ENCODE peak calls at places on chromosomes 4 and X, in ten cellular contexts. One of them, this sample, is unnamed.

GRCh38 chrX:16882188-16882587 is 12.0 kb upstream of the RBBP7 start:
- DNase-seq in colonic mucosa: peak
- DNase-seq in cardiac muscle cell: peak
- DNase-seq in astrocyte of the spinal cord: peak
- DNase-seq in coronary artery: no peak
- DNase-seq in Peyer's patch: peak
- DNase-seq in HCT116: no peak
- DNase-seq in MM.1S: peak
- DNase-seq in ovary: peak
- DNase-seq in stomach: peak
- DNase-seq in this sample: peak

GRCh38 chr4:68874507-68874906 is 58.7 kb downstream of the UGT2B10 start:
- DNase-seq in astrocyte of the spinal cord: no peak
- DNase-seq in Peyer's patch: no peak
- DNase-seq in MM.1S: no peak
- DNase-seq in ovary: no peak
- DNase-seq in colonic mucosa: no peak
- DNase-seq in HCT116: no peak
- DNase-seq in cardiac muscle cell: no peak
- DNase-seq in stomach: no peak
- DNase-seq in coronary artery: no peak
- DNase-seq in this sample: no peak

GRCh38 chr4:1976416-1977352 is 32.1 kb downstream of the NELFA start:
- DNase-seq in astrocyte of the spinal cord: no peak
- DNase-seq in HCT116: no peak
- DNase-seq in cardiac muscle cell: no peak
- DNase-seq in Peyer's patch: no peak
- DNase-seq in coronary artery: peak
- DNase-seq in ovary: peak
- DNase-seq in MM.1S: no peak
- DNase-seq in colonic mucosa: no peak
- DNase-seq in stomach: no peak
- DNase-seq in this sample: no peak

GRCh38 chr4:140851032-140851636 is 94.9 kb upstream of the TBC1D9 start:
- DNase-seq in astrocyte of the spinal cord: peak
- DNase-seq in cardiac muscle cell: peak
- DNase-seq in colonic mucosa: peak
- DNase-seq in coronary artery: no peak
- DNase-seq in Peyer's patch: peak
- DNase-seq in MM.1S: peak
- DNase-seq in HCT116: peak
- DNase-seq in stomach: peak
- DNase-seq in ovary: no peak
- DNase-seq in this sample: peak

GRCh38 chrX:18981124-18981807 is 2.6 kb downstream of the PHKA2 start:
- DNase-seq in ovary: no peak
- DNase-seq in coronary artery: no peak
- DNase-seq in astrocyte of the spinal cord: no peak
- DNase-seq in cardiac muscle cell: no peak
- DNase-seq in stomach: no peak
- DNase-seq in HCT116: no peak
- DNase-seq in colonic mucosa: no peak
- DNase-seq in MM.1S: no peak
- DNase-seq in Peyer's patch: no peak
- DNase-seq in this sample: no peak

GRCh38 chr4:100461796-100462195 is 56.0 kb downstream of the EMCN start:
- DNase-seq in astrocyte of the spinal cord: no peak
- DNase-seq in HCT116: no peak
- DNase-seq in Peyer's patch: no peak
- DNase-seq in ovary: no peak
- DNase-seq in stomach: no peak
- DNase-seq in coronary artery: no peak
- DNase-seq in cardiac muscle cell: no peak
- DNase-seq in MM.1S: no peak
- DNase-seq in colonic mucosa: no peak
- DNase-seq in this sample: no peak

GRCh38 chrX:105837227-105837626 is 14.9 kb downstream of the NRK start:
- DNase-seq in MM.1S: no peak
- DNase-seq in coronary artery: peak
- DNase-seq in cardiac muscle cell: peak
- DNase-seq in colonic mucosa: no peak
- DNase-seq in HCT116: no peak
- DNase-seq in stomach: no peak
- DNase-seq in astrocyte of the spinal cord: peak
- DNase-seq in ovary: peak
- DNase-seq in Peyer's patch: no peak
- DNase-seq in this sample: no peak

GRCh38 chr4:165096776-165097175 is 15.9 kb downstream of the TMEM192 start:
- DNase-seq in cardiac muscle cell: peak
- DNase-seq in stomach: no peak
- DNase-seq in colonic mucosa: no peak
- DNase-seq in ovary: no peak
- DNase-seq in MM.1S: peak
- DNase-seq in HCT116: no peak
- DNase-seq in astrocyte of the spinal cord: peak
- DNase-seq in coronary artery: no peak
- DNase-seq in Peyer's patch: no peak
- DNase-seq in this sample: no peak

GRCh38 chr4:183409463-183409862 is 35.0 kb upstream of the CDKN2AIP start:
- DNase-seq in coronary artery: no peak
- DNase-seq in HCT116: no peak
- DNase-seq in cardiac muscle cell: no peak
- DNase-seq in astrocyte of the spinal cord: no peak
- DNase-seq in colonic mucosa: no peak
- DNase-seq in MM.1S: no peak
- DNase-seq in Peyer's patch: no peak
- DNase-seq in ovary: no peak
- DNase-seq in stomach: no peak
- DNase-seq in this sample: no peak

GRCh38 chrX:150035531-150035930 is 97.2 kb upstream of the EOLA2 start:
- DNase-seq in coronary artery: no peak
- DNase-seq in astrocyte of the spinal cord: no peak
- DNase-seq in MM.1S: no peak
- DNase-seq in stomach: no peak
- DNase-seq in cardiac muscle cell: no peak
- DNase-seq in HCT116: no peak
- DNase-seq in colonic mucosa: no peak
- DNase-seq in Peyer's patch: no peak
- DNase-seq in ovary: no peak
- DNase-seq in this sample: no peak

GRCh38 chr4:92254767-92255442 is 48.9 kb upstream of the GRID2 start:
- DNase-seq in Peyer's patch: no peak
- DNase-seq in HCT116: no peak
- DNase-seq in MM.1S: no peak
- DNase-seq in coronary artery: no peak
- DNase-seq in cardiac muscle cell: no peak
- DNase-seq in colonic mucosa: no peak
- DNase-seq in astrocyte of the spinal cord: no peak
- DNase-seq in ovary: no peak
- DNase-seq in stomach: no peak
- DNase-seq in this sample: no peak

GRCh38 chrX:38089173-38089982 is 83.0 kb downstream of the SYTL5 start:
- DNase-seq in HCT116: no peak
- DNase-seq in astrocyte of the spinal cord: no peak
- DNase-seq in cardiac muscle cell: no peak
- DNase-seq in MM.1S: no peak
- DNase-seq in Peyer's patch: no peak
- DNase-seq in coronary artery: no peak
- DNase-seq in stomach: no peak
- DNase-seq in colonic mucosa: no peak
- DNase-seq in ovary: no peak
- DNase-seq in this sample: no peak

GRCh38 chr4:172652369-172652768 is 516.2 kb upstream of the GALNT7 start:
- DNase-seq in cardiac muscle cell: no peak
- DNase-seq in coronary artery: no peak
- DNase-seq in HCT116: no peak
- DNase-seq in colonic mucosa: no peak
- DNase-seq in ovary: no peak
- DNase-seq in Peyer's patch: no peak
- DNase-seq in MM.1S: no peak
- DNase-seq in stomach: no peak
- DNase-seq in astrocyte of the spinal cord: no peak
- DNase-seq in this sample: no peak

GRCh38 chr4:121800638-121800960 is 524 bp upstream of the EXOSC9 start:
- DNase-seq in MM.1S: no peak
- DNase-seq in astrocyte of the spinal cord: no peak
- DNase-seq in Peyer's patch: no peak
- DNase-seq in cardiac muscle cell: no peak
- DNase-seq in HCT116: no peak
- DNase-seq in colonic mucosa: no peak
- DNase-seq in ovary: no peak
- DNase-seq in coronary artery: no peak
- DNase-seq in stomach: no peak
- DNase-seq in this sample: no peak

DNA sequence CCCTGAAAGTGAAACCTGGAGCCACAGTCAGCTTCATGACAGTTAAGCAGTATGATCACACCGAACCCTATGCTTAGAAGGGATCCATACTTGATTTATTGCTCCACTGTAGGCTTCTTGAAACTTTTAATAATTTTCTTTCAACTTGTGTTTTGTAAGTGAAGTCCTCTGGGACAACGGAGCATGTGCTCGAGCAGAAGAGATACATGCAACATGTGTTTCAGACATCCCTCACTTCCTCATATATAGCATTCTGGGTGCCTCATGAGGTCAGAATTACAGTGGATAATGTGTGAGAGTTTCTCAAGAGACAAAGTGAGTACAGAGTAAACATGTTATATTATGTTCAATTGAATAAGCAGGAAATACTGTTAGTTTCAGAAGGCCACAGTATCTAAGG is 893.1 kb downstream of the FAT4 start:
- DNase-seq in HCT116: no peak
- DNase-seq in cardiac muscle cell: no peak
- DNase-seq in MM.1S: no peak
- DNase-seq in colonic mucosa: no peak
- DNase-seq in coronary artery: no peak
- DNase-seq in ovary: no peak
- DNase-seq in astrocyte of the spinal cord: no peak
- DNase-seq in stomach: no peak
- DNase-seq in Peyer's patch: no peak
- DNase-seq in this sample: no peak
- H3K4me3 ChIP-seq in HCT116: no peak
- H3K4me3 ChIP-seq in cardiac muscle cell: no peak
- H3K4me3 ChIP-seq in MM.1S: no peak
- H3K4me3 ChIP-seq in colonic mucosa: no peak
- H3K4me3 ChIP-seq in coronary artery: no peak
- H3K4me3 ChIP-seq in ovary: no peak
- H3K4me3 ChIP-seq in astrocyte of the spinal cord: no peak
- H3K4me3 ChIP-seq in stomach: no peak
- H3K4me3 ChIP-seq in Peyer's patch: no peak
- H3K4me3 ChIP-seq in this sample: no peak

GRCh38 chrX:31392541-31392940 is 320.7 kb upstream of the FTHL17 start:
- DNase-seq in cardiac muscle cell: no peak
- DNase-seq in Peyer's patch: no peak
- DNase-seq in coronary artery: no peak
- DNase-seq in astrocyte of the spinal cord: no peak
- DNase-seq in HCT116: no peak
- DNase-seq in colonic mucosa: no peak
- DNase-seq in ovary: no peak
- DNase-seq in stomach: no peak
- DNase-seq in MM.1S: no peak
- DNase-seq in this sample: no peak
- TF ChIP-seq CTCF in cardiac muscle cell: no peak
- TF ChIP-seq CTCF in Peyer's patch: no peak
- TF ChIP-seq CTCF in coronary artery: no peak
- TF ChIP-seq CTCF in astrocyte of the spinal cord: no peak
- TF ChIP-seq CTCF in HCT116: no peak
- TF ChIP-seq CTCF in colonic mucosa: no peak
- TF ChIP-seq CTCF in ovary: no peak
- TF ChIP-seq CTCF in stomach: no peak
- TF ChIP-seq CTCF in MM.1S: no peak
- TF ChIP-seq CTCF in this sample: no peak

DNA sequence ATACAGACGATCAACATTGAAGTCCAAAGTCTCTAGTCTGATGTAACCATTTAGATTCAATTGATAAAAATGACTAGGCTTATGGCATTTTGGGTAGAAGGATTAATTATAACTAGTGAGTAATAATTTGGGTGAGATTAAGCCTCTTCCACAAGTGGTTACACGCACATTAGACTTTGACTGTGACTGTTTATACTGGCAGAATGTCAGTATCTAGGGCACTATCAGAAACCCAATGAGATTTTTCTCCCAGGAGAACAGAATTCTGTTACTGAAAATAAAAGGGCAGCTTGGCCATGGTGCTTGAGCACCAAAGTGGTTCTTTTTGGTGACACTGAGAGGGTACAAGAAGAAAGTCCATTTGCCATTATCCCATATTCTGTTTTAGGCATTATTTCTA is 3.3 kb downstream of the PLS3 start:
- DNase-seq in Peyer's patch: no peak
- DNase-seq in MM.1S: no peak
- DNase-seq in coronary artery: no peak
- DNase-seq in HCT116: no peak
- DNase-seq in cardiac muscle cell: peak
- DNase-seq in stomach: no peak
- DNase-seq in colonic mucosa: no peak
- DNase-seq in ovary: no peak
- DNase-seq in astrocyte of the spinal cord: peak
- DNase-seq in this sample: no peak
- H3K4me3 ChIP-seq in Peyer's patch: no peak
- H3K4me3 ChIP-seq in MM.1S: no peak
- H3K4me3 ChIP-seq in coronary artery: peak
- H3K4me3 ChIP-seq in HCT116: no peak
- H3K4me3 ChIP-seq in cardiac muscle cell: no peak
- H3K4me3 ChIP-seq in stomach: no peak
- H3K4me3 ChIP-seq in colonic mucosa: no peak
- H3K4me3 ChIP-seq in ovary: no peak
- H3K4me3 ChIP-seq in astrocyte of the spinal cord: no peak
- H3K4me3 ChIP-seq in this sample: no peak

GRCh38 chr4:77917075-77917474 is 54.4 kb downstream of the MRPL1 start:
- DNase-seq in coronary artery: no peak
- DNase-seq in astrocyte of the spinal cord: no peak
- DNase-seq in Peyer's patch: no peak
- DNase-seq in ovary: no peak
- DNase-seq in HCT116: no peak
- DNase-seq in colonic mucosa: no peak
- DNase-seq in MM.1S: no peak
- DNase-seq in stomach: no peak
- DNase-seq in cardiac muscle cell: no peak
- DNase-seq in this sample: no peak

GRCh38 chr4:77917601-77918000 is 55.0 kb downstream of the MRPL1 start:
- DNase-seq in HCT116: no peak
- DNase-seq in ovary: no peak
- DNase-seq in astrocyte of the spinal cord: no peak
- DNase-seq in cardiac muscle cell: no peak
- DNase-seq in Peyer's patch: no peak
- DNase-seq in coronary artery: no peak
- DNase-seq in stomach: no peak
- DNase-seq in MM.1S: peak
- DNase-seq in colonic mucosa: no peak
- DNase-seq in this sample: no peak

GRCh38 chr4:77922158-77923094 is 59.8 kb downstream of the MRPL1 start:
- DNase-seq in colonic mucosa: no peak
- DNase-seq in cardiac muscle cell: peak
- DNase-seq in Peyer's patch: no peak
- DNase-seq in HCT116: no peak
- DNase-seq in ovary: no peak
- DNase-seq in stomach: no peak
- DNase-seq in MM.1S: no peak
- DNase-seq in astrocyte of the spinal cord: peak
- DNase-seq in coronary artery: no peak
- DNase-seq in this sample: no peak

GRCh38 chr4:77921701-77922100 is 59.1 kb downstream of the MRPL1 start:
- DNase-seq in MM.1S: no peak
- DNase-seq in astrocyte of the spinal cord: peak
- DNase-seq in colonic mucosa: no peak
- DNase-seq in Peyer's patch: no peak
- DNase-seq in stomach: no peak
- DNase-seq in HCT116: peak
- DNase-seq in ovary: no peak
- DNase-seq in cardiac muscle cell: peak
- DNase-seq in coronary artery: no peak
- DNase-seq in this sample: no peak

GRCh38 chr4:77920371-77920770 is 57.7 kb downstream of the MRPL1 start:
- DNase-seq in astrocyte of the spinal cord: no peak
- DNase-seq in MM.1S: no peak
- DNase-seq in colonic mucosa: no peak
- DNase-seq in Peyer's patch: no peak
- DNase-seq in HCT116: no peak
- DNase-seq in stomach: no peak
- DNase-seq in ovary: no peak
- DNase-seq in coronary artery: no peak
- DNase-seq in cardiac muscle cell: no peak
- DNase-seq in this sample: no peak
- TF ChIP-seq CTCF in astrocyte of the spinal cord: no peak
- TF ChIP-seq CTCF in MM.1S: no peak
- TF ChIP-seq CTCF in colonic mucosa: no peak
- TF ChIP-seq CTCF in Peyer's patch: no peak
- TF ChIP-seq CTCF in HCT116: no peak
- TF ChIP-seq CTCF in stomach: no peak
- TF ChIP-seq CTCF in ovary: no peak
- TF ChIP-seq CTCF in coronary artery: no peak
- TF ChIP-seq CTCF in cardiac muscle cell: no peak
- TF ChIP-seq CTCF in this sample: no peak

This sample was measured in WERI-Rb-1.